ENCODE peak calls at places on chromosomes 4 and X, in eight cellular contexts. I, D, Y, R, W, M, K and E are unnamed samples.

GRCh38 chrX:149006235-149006634 is 498.9 kb downstream of the IDS start:
- DNase-seq in K (no peak), W (no peak), M (no peak), Y (no peak), R (no peak), I (no peak), D (no peak), E (no peak)

GRCh38 chrX:37599735-37600134 is 28.3 kb downstream of the LANCL3 start:
- DNase-seq in K (no peak), D (no peak), M (no peak), Y (peak; percentile 45), W (no peak), R (no peak), I (no peak), E (no peak)

GRCh38 chr4:78310732-78311100 is 240.9 kb upstream of the ANXA3 start:
- DNase-seq in D (no peak), M (no peak), W (no peak), I (no peak), R (no peak), K (no peak), Y (no peak), E (no peak)

GRCh38 chrX:53374222-53374820 is 48.1 kb downstream of the SMC1A start:
- DNase-seq in M (peak; percentile 5), R (peak; percentile 15), D (no peak), Y (no peak), I (no peak), K (no peak), W (no peak), E (no peak)

GRCh38 chr4:10765386-10765785 is 80.8 kb upstream of the CLNK start:
- DNase-seq in R (no peak), K (no peak), Y (no peak), W (no peak), I (no peak), D (no peak), M (no peak), E (no peak)

GRCh38 chrX:859329-859728 is 228.7 kb downstream of the SHOX start:
- DNase-seq in I (no peak), K (no peak), D (no peak), W (no peak), R (no peak), Y (no peak), M (no peak), E (no peak)

GRCh38 chr4:5804656-5805055 is 88.2 kb downstream of the CRMP1 start:
- DNase-seq in D (no peak), W (no peak), M (no peak), I (no peak), Y (no peak), K (no peak), R (no peak), E (no peak)

GRCh38 chrX:13938766-13939530 is 90.7 kb downstream of the GEMIN8 start:
- DNase-seq in D (no peak), K (no peak), R (no peak), I (no peak), W (no peak), M (no peak), Y (no peak), E (no peak)

GRCh38 chrX:111868726-111869638 is 7.0 kb upstream of the TRPC5OS start:
- DNase-seq in R (peak; percentile 0), K (no peak), D (no peak), M (no peak), W (no peak), Y (no peak), I (peak; percentile 12), E (no peak)

GRCh38 chr4:157804986-157805385 is 367.8 kb downstream of the GASK1B start:
- DNase-seq in Y (no peak), I (no peak), R (peak; percentile 6), D (no peak), K (no peak), W (peak; percentile 3), M (no peak), E (no peak)

GRCh38 chr4:106114284-106114683 is 201.7 kb downstream of the TBCK start:
- DNase-seq in K (no peak), D (no peak), W (no peak), R (no peak), I (no peak), Y (no peak), M (no peak), E (no peak)

GRCh38 chr4:183876268-183876934 is 28.7 kb upstream of the STOX2 start:
- DNase-seq in K (peak; percentile 67), I (no peak), W (peak; percentile 62), D (no peak), R (peak; percentile 92), M (peak; percentile 37), Y (peak; percentile 77), E (peak; percentile 10)

GRCh38 chr4:109559625-109559982 is 442 bp upstream of the MCUB start:
- DNase-seq in M (peak; percentile 43), I (no peak), K (peak; percentile 22), W (no peak), R (no peak), D (peak; percentile 42), Y (peak; percentile 29), E (no peak)

GRCh38 chr4:108351806-108352205 is 183.1 kb upstream of the LEF1 start:
- DNase-seq in K (no peak), I (no peak), M (peak; percentile 8), W (no peak), D (no peak), R (no peak), Y (no peak), E (no peak)

GRCh38 chr4:10866691-10867090 is 182.1 kb upstream of the CLNK start:
- DNase-seq in K (no peak), R (no peak), W (no peak), D (no peak), I (no peak), M (no peak), Y (no peak), E (no peak)

GRCh38 chr4:38621004-38621684 is 42.9 kb upstream of the KLF3 start:
- DNase-seq in M (peak; percentile 71), D (peak; percentile 75), R (peak; percentile 89), K (no peak), W (peak; percentile 87), Y (peak; percentile 76), I (no peak), E (peak; percentile 62)

GRCh38 chrX:20373063-20373462 is 106.4 kb upstream of the RPS6KA3 start:
- DNase-seq in I (no peak), M (no peak), Y (no peak), W (no peak), D (no peak), R (no peak), K (no peak), E (no peak)

GRCh38 chr4:56731857-56732256 is 50.8 kb upstream of the HOPX start:
- DNase-seq in M (no peak), I (no peak), W (no peak), D (peak; percentile 23), K (peak; percentile 29), Y (peak; percentile 46), R (no peak), E (no peak)

GRCh38 chr4:143586080-143586479 is 72.6 kb downstream of the SMARCA5 start:
- DNase-seq in K (no peak), W (no peak), I (no peak), R (peak; percentile 42), Y (no peak), M (peak; percentile 40), D (no peak), E (no peak)

GRCh38 chr4:173289351-173289725 is 44.8 kb downstream of the HMGB2 start:
- DNase-seq in Y (no peak), D (no peak), M (no peak), K (no peak), W (no peak), I (no peak), R (peak; percentile 43), E (no peak)

GRCh38 chr4:109733728-109734127 is 3.9 kb upstream of the PLA2G12A start:
- DNase-seq in R (no peak), W (no peak), D (no peak), I (no peak), M (no peak), K (no peak), Y (no peak), E (no peak)

GRCh38 chrX:139844163-139844562 is 88.7 kb downstream of the ATP11C start:
- DNase-seq in K (no peak), I (no peak), D (no peak), R (no peak), W (no peak), M (no peak), Y (no peak), E (no peak)

GRCh38 chr4:15964159-15964558 is 1.2 kb upstream of the FGFBP2 start:
- DNase-seq in D (no peak), I (no peak), M (no peak), W (no peak), K (no peak), R (no peak), Y (no peak), E (no peak)

GRCh38 chr4:125062079-125062478 is 252.7 kb upstream of the FAT4 start:
- DNase-seq in M (no peak), R (no peak), I (no peak), K (no peak), D (no peak), W (no peak), Y (no peak), E (no peak)

GRCh38 chr4:156185514-156185913 is 231.8 kb upstream of the CTSO start:
- DNase-seq in M (no peak), I (no peak), Y (no peak), W (no peak), K (no peak), R (no peak), D (no peak), E (no peak)

GRCh38 chr4:10173754-10174749 is 57.5 kb upstream of the WDR1 start:
- DNase-seq in K (no peak), Y (peak; percentile 62), R (peak; percentile 79), I (no peak), D (no peak), M (no peak), W (no peak), E (no peak)

GRCh38 chr4:169270810-169271691 is at the start of gene SH3RF1:
- DNase-seq in I (peak; percentile 80), Y (peak; percentile 82), W (peak; percentile 80), R (peak; percentile 94), D (peak; percentile 89), K (peak; percentile 91), M (peak; percentile 94), E (peak; percentile 58)
- TF ChIP-seq CTCF in I (peak; percentile 26), Y (no peak), W (peak; percentile 44), R (no peak), D (peak; percentile 8), K (peak; percentile 44), M (no peak), E (peak; percentile 12)

GRCh38 chr4:1777822-1778641 is 15.1 kb upstream of the FGFR3 start:
- DNase-seq in K (no peak), D (no peak), W (peak; percentile 63), M (peak; percentile 27), R (peak; percentile 21), I (no peak), Y (no peak), E (no peak)
- H3K4me3 ChIP-seq in K (no peak overlapping the region), D (no peak overlapping the region), W (no peak overlapping the region), M (no peak overlapping the region), R (no peak overlapping the region), I (no peak overlapping the region), Y (no peak overlapping the region), E (no peak overlapping the region)

GRCh38 chr4:162732871-162733270 is 433.8 kb downstream of the NAF1 start:
- DNase-seq in Y (no peak), W (no peak), M (peak; percentile 1), D (no peak), K (no peak), I (no peak), R (no peak), E (no peak)

GRCh38 chr4:162727232-162727631 is 439.5 kb downstream of the NAF1 start:
- DNase-seq in W (peak; percentile 0), D (no peak), R (no peak), M (no peak), Y (no peak), I (no peak), K (no peak), E (no peak)
- TF ChIP-seq CTCF in W (no peak), D (no peak), R (no peak), M (no peak), Y (no peak), I (no peak), K (no peak), E (no peak)

GRCh38 chr4:76435689-76436176 is 704 bp downstream of the SHROOM3 start:
- DNase-seq in W (no peak), R (no peak), D (no peak), Y (no peak), I (no peak), M (no peak), K (no peak), E (no peak)
- H3K4me3 ChIP-seq in W (no peak overlapping the region), R (no peak overlapping the region), D (no peak overlapping the region), Y (no peak overlapping the region), I (no peak overlapping the region), M (peak overlapping the region; percentile 35), K (peak overlapping the region; percentile 40), E (no peak overlapping the region)